ENCODE peak calls at places on chromosomes 16 and 17, in eight cellular contexts. G is activated T-cell treated with anti-CD3 and anti-CD28 coated beads, Interleukin-2, amount 50 U/mL, for 48 hours; U is tibial nerve; P is amygdala; W is HCEC 1CT; D is endothelial cell of umbilical vein; Q is stimulated activated CD4-positive, alpha-beta T cell treated with anti-CD3 and anti-CD28 coated beads, Interleukin-15, amount 100 ng/mL, for 24 hours; R is left ventricle myocardium inferior. E is an unnamed sample.

GRCh38 chr17:8518858-8519257 is 83.2 kb downstream of the NDEL1 start:
- DNase-seq in G (no peak), U (no peak), P (no peak), W (no peak), D (no peak), Q (no peak), R (no peak), E (no peak)

GRCh38 chr17:81090361-81091133 is 55.6 kb downstream of the BAIAP2 start:
- DNase-seq in G (peak; percentile 38), U (peak; percentile 53), P (no peak), W (no peak), D (no peak), Q (peak; percentile 44), R (peak; percentile 62), E (no peak)

GRCh38 chr17:82933006-82933310 is 93.1 kb upstream of the ZNF750 start:
- DNase-seq in G (no peak), U (no peak), P (no peak), W (no peak), D (no peak), Q (no peak), R (peak; percentile 5), E (no peak)

GRCh38 chr17:7046127-7046724 is 2.3 kb upstream of the SLC16A11 start:
- DNase-seq in G (peak; percentile 63), U (no peak), P (no peak), W (no peak), D (no peak), Q (peak; percentile 59), R (no peak), E (peak; percentile 38)

GRCh38 chr16:67936876-67937605 is 391 bp upstream of the PSMB10 start:
- DNase-seq in G (no peak), U (peak; percentile 53), P (no peak), W (no peak), D (peak; percentile 64), Q (peak; percentile 83), R (no peak), E (peak; percentile 42)

GRCh38 chr16:84175351-84176081 is 11.3 kb downstream of the TAF1C start:
- DNase-seq in G (peak; percentile 66), U (peak; percentile 64), P (no peak), W (peak; percentile 60), D (peak; percentile 52), Q (peak; percentile 77), R (no peak), E (no peak)

GRCh38 chr17:6556121-6557039 is at the start of gene PITPNM3:
- DNase-seq in G (no peak), U (no peak), P (no peak), W (no peak), D (no peak), Q (no peak), R (no peak), E (no peak)

GRCh38 chr17:7922499-7923289 is 6.6 kb upstream of the RNF227 start:
- DNase-seq in G (peak; percentile 86), U (peak; percentile 81), P (peak; percentile 55), W (peak; percentile 67), D (peak; percentile 83), Q (peak; percentile 87), R (peak; percentile 90), E (peak; percentile 72)

GRCh38 chr16:11032922-11033291 is 88.5 kb downstream of the CLEC16A start:
- DNase-seq in G (no peak), U (peak; percentile 73), P (no peak), W (peak; percentile 33), D (no peak), Q (no peak), R (peak; percentile 40), E (no peak)

GRCh38 chr17:69597898-69598692 is 183.6 kb downstream of the MAP2K6 start:
- DNase-seq in G (no peak), U (no peak), P (no peak), W (peak; percentile 75), D (peak; percentile 82), Q (no peak), R (no peak), E (no peak)

GRCh38 chr16:69087161-69087581 is 18.3 kb upstream of the HAS3 start:
- DNase-seq in G (no peak), U (no peak), P (no peak), W (no peak), D (peak; percentile 81), Q (no peak), R (no peak), E (no peak)

GRCh38 chr16:27028713-27029112 is 38.0 kb upstream of the C16orf82 start:
- DNase-seq in G (no peak), U (no peak), P (no peak), W (no peak), D (no peak), Q (no peak), R (no peak), E (no peak)

GRCh38 chr17:21282231-21282630 is 2.3 kb upstream of the MAP2K3 start:
- DNase-seq in G (no peak), U (no peak), P (no peak), W (peak; percentile 97), D (peak; percentile 64), Q (no peak), R (no peak), E (no peak)

GRCh38 chr16:67245674-67246080 is 1.6 kb downstream of the FHOD1 start:
- DNase-seq in G (no peak), U (no peak), P (no peak), W (no peak), D (no peak), Q (no peak), R (no peak), E (no peak)

GRCh38 chr16:14334366-14335105 is 263.4 kb downstream of the MRTFB start:
- DNase-seq in G (no peak), U (no peak), P (no peak), W (no peak), D (peak; percentile 14), Q (no peak), R (no peak), E (no peak)

GRCh38 chr16:73232555-73233422 is 184.9 kb upstream of the ZFHX3 start:
- DNase-seq in G (no peak), U (no peak), P (peak; percentile 18), W (peak; percentile 85), D (no peak), Q (no peak), R (peak; percentile 16), E (no peak)

GRCh38 chr17:65589321-65589720 is 27.9 kb upstream of the AXIN2 start:
- DNase-seq in G (no peak), U (no peak), P (no peak), W (no peak), D (no peak), Q (no peak), R (no peak), E (no peak)

GRCh38 chr16:80804451-80805383 is at the start of gene CDYL2:
- DNase-seq in G (peak; percentile 23), U (no peak), P (no peak), W (no peak), D (no peak), Q (peak; percentile 65), R (peak; percentile 48), E (no peak)

GRCh38 chr16:73057369-73058210 is 9.7 kb upstream of the ZFHX3 start:
- DNase-seq in G (no peak), U (no peak), P (no peak), W (peak; percentile 29), D (peak; percentile 52), Q (no peak), R (peak; percentile 48), E (no peak)

GRCh38 chr17:77141846-77142449 is 1.2 kb downstream of the SEC14L1 start:
- DNase-seq in G (no peak), U (no peak), P (no peak), W (peak; percentile 27), D (no peak), Q (no peak), R (no peak), E (no peak)

GRCh38 chr17:81844327-81844851 is 9.5 kb upstream of the PPP1R27 start:
- DNase-seq in G (no peak), U (no peak), P (no peak), W (no peak), D (no peak), Q (no peak), R (no peak), E (no peak)

GRCh38 chr16:890716-891352 is 80.0 kb downstream of the LMF1 start:
- DNase-seq in G (no peak), U (no peak), P (no peak), W (no peak), D (no peak), Q (no peak), R (no peak), E (no peak)

GRCh38 chr16:397736-398332 is 835 bp downstream of the NME4 start:
- DNase-seq in G (no peak), U (peak; percentile 63), P (peak; percentile 13), W (peak; percentile 68), D (peak; percentile 49), Q (peak; percentile 51), R (peak; percentile 74), E (peak; percentile 53)